ENCODE peak calls at places on chromosome 16, in five cellular contexts. B is stomach, N is transverse colon, C is esophagus muscularis mucosa, Y is sigmoid colon. I is an unnamed sample.

GRCh38 chr16:84703671-84704070 is 3.9 kb downstream of the USP10 start:
- DNase-seq in B (no peak), N (no peak), C (no peak), Y (peak; percentile 15), I (no peak)

GRCh38 chr16:84461029-84461415 is 43.4 kb downstream of the MEAK7 start:
- DNase-seq in B (peak; percentile 48), N (no peak), C (no peak), Y (peak; percentile 64), I (no peak)

GRCh38 chr16:80570106-80570478 is 29.3 kb downstream of the DYNLRB2 start:
- DNase-seq in B (no peak), N (no peak), C (no peak), Y (no peak), I (no peak)

GRCh38 chr16:441447-441846 is 16.0 kb downstream of the RAB11FIP3 start:
- DNase-seq in B (no peak), N (no peak), C (no peak), Y (no peak), I (no peak)

GRCh38 chr16:68434654-68435210 is 13.6 kb downstream of the SMPD3 start:
- DNase-seq in B (peak; percentile 54), N (peak; percentile 84), C (no peak), Y (no peak), I (no peak)

GRCh38 chr16:87416826-87417471 is 24.8 kb downstream of the MAP1LC3B start:
- DNase-seq in B (no peak), N (peak; percentile 42), C (no peak), Y (peak; percentile 69), I (no peak)

GRCh38 chr16:3029499-3030127 is 5.8 kb downstream of the THOC6 start:
- DNase-seq in B (no peak), N (no peak), C (no peak), Y (no peak), I (no peak)

GRCh38 chr16:20879175-20880053 is 20.7 kb downstream of the DCUN1D3 start:
- DNase-seq in B (no peak), N (no peak), C (no peak), Y (no peak), I (no peak)

GRCh38 chr16:1093284-1094123 is 2.5 kb downstream of the C1QTNF8 start:
- DNase-seq in B (no peak), N (no peak), C (no peak), Y (no peak), I (no peak)

GRCh38 chr16:5187402-5187952 is 89.9 kb upstream of the EEF2KMT start:
- DNase-seq in B (no peak), N (no peak), C (no peak), Y (no peak), I (no peak)

GRCh38 chr16:19644877-19645276 is 73.2 kb downstream of the KNOP1 start:
- DNase-seq in B (no peak), N (no peak), C (no peak), Y (peak; percentile 92), I (no peak)
- TF ChIP-seq POLR2A in B (no peak), N (no peak), C (no peak), Y (no peak), I (no peak)

GRCh38 chr16:29736764-29737163 is 9.0 kb downstream of the C16orf54 start:
- DNase-seq in B (no peak), N (peak; percentile 53), C (no peak), Y (no peak), I (no peak)
- TF ChIP-seq EP300 in B (no peak), N (no peak), C (no peak), Y (no peak), I (no peak)

GRCh38 chr16:66367968-66368891 is 1.7 kb downstream of the CDH5 start:
- DNase-seq in B (no peak), N (no peak), C (no peak), Y (no peak), I (no peak)
- H3K27ac ChIP-seq in B (peak overlapping the region; percentile 75), N (peak overlapping the region; percentile 62), C (peak overlapping the region; percentile 71), Y (peak overlapping the region; percentile 35), I (peak overlapping the region; percentile 91)

DNA sequence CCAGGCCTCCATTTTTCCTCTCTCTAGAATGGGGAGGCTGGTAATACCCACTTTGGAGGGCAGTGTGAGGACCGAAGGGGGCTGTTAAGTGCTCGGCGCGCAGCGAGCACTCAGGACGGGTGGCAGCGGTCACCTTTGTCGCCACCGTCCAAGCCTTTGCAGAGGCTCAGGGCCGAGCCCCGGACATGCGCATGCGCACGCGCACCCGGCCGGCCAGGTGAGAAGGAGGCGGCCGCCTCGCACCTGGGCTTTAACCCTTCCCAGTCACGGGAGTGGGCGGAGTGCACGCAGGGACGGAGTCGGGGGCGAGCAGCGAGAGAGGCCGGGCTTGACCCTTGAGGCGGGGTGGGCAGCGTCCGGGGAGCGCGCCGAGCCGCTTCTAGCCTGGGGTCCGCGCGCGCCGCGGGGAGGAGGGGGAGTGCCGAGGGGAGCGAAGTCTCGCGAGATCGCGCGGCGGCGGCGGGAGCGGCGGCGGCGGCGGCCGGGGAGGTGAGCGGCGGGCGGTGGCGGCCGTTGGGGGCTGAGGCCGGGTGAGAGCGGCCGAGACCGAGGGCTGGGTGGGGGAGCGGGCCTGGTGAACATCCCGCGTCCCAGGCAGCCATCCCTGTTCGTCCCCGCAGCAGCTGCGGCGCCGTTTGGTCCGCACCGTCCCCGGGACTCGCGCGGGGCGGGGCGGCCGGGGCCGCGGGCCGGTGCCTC is at the start of gene MRTFB:
- DNase-seq in B (peak; percentile 88), N (peak; percentile 86), C (no peak), Y (peak; percentile 83), I (peak; percentile 79)
- TF ChIP-seq POLR2A in B (no peak), N (peak; percentile 48), C (no peak), Y (no peak), I (peak; percentile 76)

DNA sequence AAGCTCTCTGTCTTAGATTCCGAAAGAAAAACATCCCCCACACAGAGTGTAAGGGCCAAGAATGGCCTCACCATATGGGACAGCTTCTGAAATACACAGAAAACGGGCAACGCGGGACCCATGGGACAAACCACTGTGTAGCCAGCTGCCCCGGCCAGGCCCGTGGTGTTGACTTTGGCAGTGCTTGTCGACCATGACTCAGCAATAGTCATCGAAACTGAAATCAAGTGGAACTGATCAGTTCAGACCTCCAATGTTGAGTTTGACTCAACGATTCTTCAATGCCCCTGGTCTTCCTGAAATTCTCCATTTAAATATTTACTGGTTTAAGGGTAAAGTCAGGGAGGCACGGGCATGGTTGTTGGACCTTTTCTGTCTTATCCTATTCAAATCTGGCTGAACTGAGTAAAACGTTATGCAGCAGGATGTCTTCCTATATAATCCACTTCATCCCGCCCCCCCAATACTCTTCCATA is 27.5 kb downstream of the ZFHX3 start:
- DNase-seq in B (peak; percentile 90), N (peak; percentile 69), C (no peak), Y (peak; percentile 82), I (peak; percentile 40)
- TF ChIP-seq EP300 in B (no peak), N (no peak), C (no peak), Y (no peak), I (no peak)